ENCODE peak calls at places on chromosomes 7 and 10, in four cellular contexts. Y is IMR-90, G is mesenchymal stem cell, L is H9. T is an unnamed sample.

GRCh38 chr10:633279-634245 is 55.9 kb downstream of the DIP2C start:
- DNase-seq in L (no peak), G (no peak), Y (no peak), T (no peak)

GRCh38 chr10:48404646-48405045 is 98.2 kb downstream of the MAPK8 start:
- DNase-seq in Y (peak; percentile 67), G (no peak), L (no peak), T (no peak)

GRCh38 chr7:13144622-13145021 is 457.2 kb downstream of the ARL4A start:
- DNase-seq in L (no peak), G (peak; percentile 85), Y (peak; percentile 81), T (no peak)

GRCh38 chr7:94368371-94368791 is 26.3 kb upstream of the COL1A2 start:
- DNase-seq in G (peak; percentile 76), Y (peak; percentile 90), L (no peak), T (no peak)

GRCh38 chr10:74898201-74898976 is 72.0 kb downstream of the KAT6B start:
- DNase-seq in G (no peak), Y (peak; percentile 19), L (no peak), T (no peak)

GRCh38 chr7:89927762-89928161 is 226.5 kb upstream of the STEAP1 start:
- DNase-seq in G (no peak), L (no peak), Y (no peak), T (no peak)

GRCh38 chr10:63137306-63137705 is 4.2 kb downstream of the NRBF2 start:
- DNase-seq in G (peak; percentile 92), Y (peak; percentile 69), L (no peak), T (no peak)

GRCh38 chr7:3267928-3268690 is 32.9 kb upstream of the SDK1 start:
- DNase-seq in Y (peak; percentile 99), G (peak; percentile 95), L (no peak), T (no peak)

GRCh38 chr7:90706067-90706716 is 110.1 kb downstream of the CDK14 start:
- DNase-seq in G (peak; percentile 67), Y (peak; percentile 70), L (no peak), T (no peak)

GRCh38 chr10:92157374-92157773 is 133.5 kb downstream of the CPEB3 start:
- DNase-seq in G (peak; percentile 5), Y (no peak), L (no peak), T (no peak)

GRCh38 chr10:58010076-58010475 is 257.6 kb downstream of the IPMK start:
- DNase-seq in G (no peak), Y (no peak), L (no peak), T (no peak)

GRCh38 chr7:101125989-101126650 is 784 bp upstream of the SERPINE1 start:
- DNase-seq in L (no peak), Y (peak; percentile 75), G (no peak), T (no peak)

GRCh38 chr10:25097669-25098411 is 77.0 kb upstream of the GPR158 start:
- DNase-seq in L (no peak), G (no peak), Y (no peak), T (no peak)

GRCh38 chr7:15686209-15686956 is at the start of gene MEOX2:
- DNase-seq in L (peak; percentile 52), G (peak; percentile 66), Y (peak; percentile 7), T (peak; percentile 46)

GRCh38 chr7:30780909-30781308 is 9.7 kb downstream of the MINDY4 start:
- DNase-seq in G (no peak), Y (no peak), L (no peak), T (no peak)

GRCh38 chr7:105246195-105247078 is 142.3 kb downstream of the SRPK2 start:
- DNase-seq in Y (no peak), G (no peak), L (no peak), T (no peak)

GRCh38 chr10:100163704-100164621 is 21.9 kb downstream of the ERLIN1 start:
- DNase-seq in Y (peak; percentile 15), G (peak; percentile 25), L (no peak), T (no peak)

GRCh38 chr10:13613519-13613918 is 26.8 kb downstream of the PRPF18 start:
- DNase-seq in L (no peak), Y (peak; percentile 68), G (peak; percentile 60), T (peak; percentile 47)

GRCh38 chr7:90631502-90631901 is 35.4 kb downstream of the CDK14 start:
- DNase-seq in Y (no peak), L (no peak), G (no peak), T (no peak)

GRCh38 chr7:80415522-80415921 is 96.3 kb downstream of the GNAT3 start:
- DNase-seq in Y (peak; percentile 60), L (no peak), G (peak; percentile 30), T (no peak)

GRCh38 chr7:80054356-80054755 is 80.3 kb upstream of the GNAI1 start:
- DNase-seq in G (no peak), Y (peak; percentile 92), L (no peak), T (no peak)

GRCh38 chr10:73744690-73744994 is 470 bp downstream of the SEC24C start:
- DNase-seq in L (no peak), G (peak; percentile 87), Y (peak; percentile 58), T (peak; percentile 83)

GRCh38 chr7:90574820-90575187 is 21.3 kb upstream of the CDK14 start:
- DNase-seq in G (no peak), Y (no peak), L (no peak), T (no peak)

GRCh38 chr7:10300557-10300956 is 673.1 kb upstream of the PHF14 start:
- DNase-seq in Y (no peak), L (no peak), G (peak; percentile 2), T (no peak)

GRCh38 chr10:6256439-6256838 is 53.7 kb downstream of the PFKFB3 start:
- DNase-seq in G (no peak), Y (no peak), L (no peak), T (no peak)

DNA sequence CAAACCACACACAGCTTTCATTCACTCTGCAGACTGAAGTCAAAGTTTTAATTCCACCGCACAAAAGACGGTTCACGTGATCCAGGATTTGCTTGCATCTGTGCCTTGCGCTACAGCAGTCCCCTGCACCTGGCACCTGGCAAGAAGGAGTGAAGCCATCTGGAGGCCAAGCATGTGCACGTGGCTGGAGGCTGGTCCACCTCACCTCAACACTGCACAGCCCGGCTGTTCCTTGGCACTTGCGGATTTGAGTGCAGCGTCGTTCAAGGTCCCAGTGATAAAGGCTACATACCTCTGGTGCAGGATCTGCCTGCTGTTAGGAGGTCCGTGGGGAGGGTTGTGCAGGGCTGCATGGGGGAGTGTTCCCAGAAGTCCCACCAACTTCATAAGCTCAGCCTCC is 248.5 kb upstream of the GRB10 start:
- DNase-seq in Y (no peak), L (no peak), G (no peak), T (no peak)
- H2AK5ac ChIP-seq in Y (peak overlapping the region; percentile 94), L (no peak overlapping the region), G (peak overlapping the region; percentile 21), T (no peak overlapping the region)

GRCh38 chr10:71319042-71319799 is at the start of gene SLC29A3:
- DNase-seq in G (peak; percentile 82), Y (peak; percentile 70), L (peak; percentile 87), T (peak; percentile 90)
- H3K23ac ChIP-seq in G (no peak within 1 kb of the TSS), Y (no peak within 1 kb of the TSS), L (no peak within 1 kb of the TSS), T (peak within 1 kb of the TSS; percentile 85)

GRCh38 chr7:153832160-153832559 is 220.0 kb upstream of the DPP6 start:
- DNase-seq in Y (no peak), L (no peak), G (no peak), T (no peak)

GRCh38 chr7:153840861-153841260 is 211.3 kb upstream of the DPP6 start:
- DNase-seq in G (no peak), L (no peak), Y (no peak), T (no peak)

GRCh38 chr7:153835104-153835503 is 217.1 kb upstream of the DPP6 start:
- DNase-seq in Y (no peak), L (no peak), G (no peak), T (peak; percentile 15)

DNA sequence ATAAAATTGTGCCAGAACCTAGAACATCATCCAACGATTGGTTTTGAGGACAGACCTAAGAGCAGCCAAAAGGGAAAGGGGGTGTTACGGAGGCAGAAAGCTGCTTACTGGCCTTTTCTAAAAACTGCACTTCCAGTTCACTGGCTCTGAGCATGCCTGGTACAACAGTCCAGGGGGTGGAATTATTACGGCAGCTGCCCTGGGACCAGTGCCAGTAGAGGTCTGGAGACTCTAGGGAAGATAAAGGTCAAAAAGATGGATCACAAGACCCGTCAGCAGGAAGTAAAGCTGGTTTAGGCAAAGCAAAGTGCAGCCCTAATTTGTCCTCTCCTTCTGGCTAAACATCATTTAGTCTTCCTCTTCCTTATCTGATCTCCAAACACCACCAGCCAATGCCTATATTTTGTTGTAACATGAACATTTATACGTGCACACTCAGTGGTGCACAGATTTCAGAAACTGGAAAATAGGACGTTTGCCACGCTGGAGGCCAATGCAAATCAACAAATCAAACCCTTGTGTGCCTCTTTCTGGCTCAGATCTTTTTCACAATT is 216.4 kb upstream of the DPP6 start:
- DNase-seq in Y (no peak), G (no peak), L (no peak), T (no peak)
- H3K27ac ChIP-seq in Y (no peak overlapping the region), G (no peak overlapping the region), L (no peak overlapping the region), T (no peak overlapping the region)

DNA sequence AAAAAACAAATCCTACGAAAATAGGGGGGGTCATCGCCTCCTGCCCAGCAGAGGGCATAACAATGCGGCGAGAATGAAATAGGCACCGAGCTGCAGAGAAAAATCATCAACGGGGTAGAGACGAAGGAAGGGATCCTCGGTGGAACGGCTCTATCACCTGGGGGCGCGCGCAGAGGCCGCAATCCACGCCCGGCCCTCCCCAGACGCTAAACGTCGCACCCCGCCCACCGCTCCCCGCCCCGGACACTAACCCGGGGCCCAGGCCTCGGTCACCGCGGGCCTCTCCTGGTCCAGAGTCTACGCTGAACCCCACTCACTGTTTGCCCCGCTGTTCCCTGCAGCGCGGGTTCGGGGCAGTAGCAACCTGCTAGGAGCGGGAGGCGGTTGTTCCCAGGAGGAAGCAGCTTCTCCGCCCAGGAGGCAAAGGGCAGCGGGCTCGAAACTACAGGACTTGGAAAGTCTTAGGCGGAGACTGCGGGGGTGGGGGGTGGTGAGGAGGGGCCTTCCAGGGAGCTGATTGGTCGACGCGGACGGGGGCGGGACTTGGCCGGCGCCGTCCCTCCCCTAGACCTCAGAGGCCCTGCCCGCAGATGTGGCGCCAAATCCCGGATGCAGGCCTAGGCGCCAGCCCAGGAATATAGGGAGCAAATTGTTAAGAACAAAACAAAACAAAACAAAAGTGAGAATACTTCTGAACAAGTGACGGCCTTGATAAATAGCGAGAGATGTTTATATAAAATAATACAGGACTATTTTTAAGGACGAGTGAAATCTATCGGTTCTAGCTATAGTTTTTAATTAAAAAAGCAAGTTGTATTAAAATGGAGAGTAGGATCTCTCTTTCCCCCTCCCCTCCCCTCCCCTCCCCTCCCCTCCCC is at the start of gene TCAF1:
- DNase-seq in L (peak; percentile 96), G (peak; percentile 95), Y (peak; percentile 93), T (peak; percentile 98)
- H2AK5ac ChIP-seq in L (no peak within 1 kb of the TSS), G (no peak within 1 kb of the TSS), Y (peak within 1 kb of the TSS; percentile 40), T (no peak within 1 kb of the TSS)

GRCh38 chr7:2006231-2006771 is 226.4 kb downstream of the MAD1L1 start:
- DNase-seq in Y (no peak), G (no peak), L (peak; percentile 20), T (no peak)
- H3K23ac ChIP-seq in Y (no peak overlapping the region), G (no peak overlapping the region), L (no peak overlapping the region), T (no peak overlapping the region)

T was measured in mesendoderm.